ENCODE peak calls at places on chromosomes 4 and X, in eight cellular contexts. W, I, U, L, Q, B, K and E are unnamed samples.

GRCh38 chr4:126375462-126376054 is 1060.8 kb downstream of the FAT4 start:
- DNase-seq in W (no peak), I (no peak), U (no peak), L (no peak), Q (no peak), B (no peak), K (no peak), E (no peak)

GRCh38 chr4:2416564-2417195 is 1.8 kb downstream of the ZFYVE28 start:
- DNase-seq in W (no peak), I (peak; percentile 80), U (no peak), L (peak; percentile 85), Q (no peak), B (peak; percentile 76), K (no peak), E (peak; percentile 73)

GRCh38 chr4:16123356-16124084 is 39.7 kb upstream of the PROM1 start:
- DNase-seq in W (no peak), I (no peak), U (no peak), L (no peak), Q (no peak), B (peak; percentile 49), K (no peak), E (no peak)

GRCh38 chr4:43337707-43338106 is 445.2 kb downstream of the GRXCR1 start:
- DNase-seq in W (no peak), I (no peak), U (no peak), L (no peak), Q (peak; percentile 57), B (no peak), K (no peak), E (no peak)

GRCh38 chrX:149145845-149146285 is 359.2 kb downstream of the IDS start:
- DNase-seq in W (no peak), I (no peak), U (no peak), L (no peak), Q (no peak), B (no peak), K (no peak), E (no peak)

GRCh38 chrX:123803331-123803983 is 56.4 kb upstream of the XIAP start:
- DNase-seq in W (no peak), I (no peak), U (no peak), L (no peak), Q (peak; percentile 90), B (no peak), K (peak; percentile 62), E (no peak)

GRCh38 chr4:157315968-157316367 is 95.4 kb downstream of the GRIA2 start:
- DNase-seq in W (no peak), I (no peak), U (no peak), L (no peak), Q (peak; percentile 17), B (no peak), K (no peak), E (no peak)

GRCh38 chr4:45692131-45692530 is 431.7 kb downstream of the GABRG1 start:
- DNase-seq in W (no peak), I (no peak), U (no peak), L (no peak), Q (no peak), B (no peak), K (no peak), E (no peak)

GRCh38 chr4:78629991-78630541 is 78.5 kb downstream of the ANXA3 start:
- DNase-seq in W (no peak), I (no peak), U (no peak), L (no peak), Q (no peak), B (no peak), K (no peak), E (peak; percentile 41)

GRCh38 chr4:164926301-164926700 is 49.3 kb downstream of the APELA start:
- DNase-seq in W (no peak), I (no peak), U (no peak), L (no peak), Q (peak; percentile 85), B (no peak), K (no peak), E (no peak)

GRCh38 chrX:153537526-153538295 is 20.3 kb downstream of the ATP2B3 start:
- DNase-seq in W (no peak), I (no peak), U (no peak), L (no peak), Q (no peak), B (no peak), K (no peak), E (no peak)

GRCh38 chr4:128444544-128445302 is 157.1 kb upstream of the PGRMC2 start:
- DNase-seq in W (no peak), I (no peak), U (no peak), L (no peak), Q (peak; percentile 46), B (no peak), K (no peak), E (no peak)

GRCh38 chr4:173231916-173232315 is 63.3 kb downstream of the GALNT7 start:
- DNase-seq in W (no peak), I (no peak), U (no peak), L (no peak), Q (peak; percentile 40), B (no peak), K (no peak), E (no peak)

GRCh38 chrX:15644560-15644872 is 20.1 kb downstream of the CLTRN start:
- DNase-seq in W (no peak), I (no peak), U (no peak), L (no peak), Q (no peak), B (no peak), K (no peak), E (no peak)

GRCh38 chr4:1012031-1012739 is 759 bp downstream of the FGFRL1 start:
- DNase-seq in W (peak; percentile 35), I (no peak), U (no peak), L (peak; percentile 47), Q (peak; percentile 34), B (peak; percentile 77), K (peak; percentile 60), E (peak; percentile 72)

GRCh38 chrX:153416781-153417180 is 5.5 kb downstream of the ZFP92 start:
- DNase-seq in W (no peak), I (no peak), U (peak; percentile 51), L (no peak), Q (no peak), B (no peak), K (no peak), E (no peak)

GRCh38 chr4:182738283-182739047 is 178.7 kb downstream of the DCTD start:
- DNase-seq in W (no peak), I (no peak), U (no peak), L (no peak), Q (peak; percentile 9), B (no peak), K (no peak), E (no peak)

GRCh38 chrX:37454537-37455285 is 105.5 kb downstream of the PRRG1 start:
- DNase-seq in W (no peak), I (no peak), U (no peak), L (peak; percentile 25), Q (peak; percentile 89), B (no peak), K (no peak), E (no peak)

GRCh38 chr4:157607996-157608395 is 387.5 kb downstream of the GRIA2 start:
- DNase-seq in W (no peak), I (no peak), U (no peak), L (no peak), Q (no peak), B (no peak), K (no peak), E (no peak)

GRCh38 chrX:146396409-146396808 is 413.2 kb upstream of the CXorf51B start:
- DNase-seq in W (no peak), I (no peak), U (no peak), L (peak; percentile 13), Q (no peak), B (peak; percentile 15), K (no peak), E (no peak)

GRCh38 chrX:103783971-103784370 is 7.3 kb downstream of the PLP1 start:
- DNase-seq in W (no peak), I (no peak), U (no peak), L (no peak), Q (no peak), B (no peak), K (no peak), E (no peak)
- H3K4me3 ChIP-seq in W (no peak overlapping the region), I (no peak overlapping the region), U (no peak overlapping the region), L (no peak overlapping the region), Q (no peak overlapping the region), B (no peak overlapping the region), K (no peak overlapping the region), E (no peak overlapping the region)

GRCh38 chr4:7013171-7013570 is 30.0 kb upstream of the TADA2B start:
- DNase-seq in W (no peak), I (no peak), U (no peak), L (no peak), Q (no peak), B (no peak), K (no peak), E (no peak)
- H3K36me3 ChIP-seq in W (peaks cover 45% of the 10 kb centered on the region), I (no peaks in the 10 kb centered on the region), U (peaks cover under 1% of the 10 kb centered on the region), L (peaks cover 5% of the 10 kb centered on the region), Q (peaks cover 12% of the 10 kb centered on the region), B (no peaks in the 10 kb centered on the region), K (peaks cover 68% of the 10 kb centered on the region), E (peaks cover 13% of the 10 kb centered on the region)

DNA sequence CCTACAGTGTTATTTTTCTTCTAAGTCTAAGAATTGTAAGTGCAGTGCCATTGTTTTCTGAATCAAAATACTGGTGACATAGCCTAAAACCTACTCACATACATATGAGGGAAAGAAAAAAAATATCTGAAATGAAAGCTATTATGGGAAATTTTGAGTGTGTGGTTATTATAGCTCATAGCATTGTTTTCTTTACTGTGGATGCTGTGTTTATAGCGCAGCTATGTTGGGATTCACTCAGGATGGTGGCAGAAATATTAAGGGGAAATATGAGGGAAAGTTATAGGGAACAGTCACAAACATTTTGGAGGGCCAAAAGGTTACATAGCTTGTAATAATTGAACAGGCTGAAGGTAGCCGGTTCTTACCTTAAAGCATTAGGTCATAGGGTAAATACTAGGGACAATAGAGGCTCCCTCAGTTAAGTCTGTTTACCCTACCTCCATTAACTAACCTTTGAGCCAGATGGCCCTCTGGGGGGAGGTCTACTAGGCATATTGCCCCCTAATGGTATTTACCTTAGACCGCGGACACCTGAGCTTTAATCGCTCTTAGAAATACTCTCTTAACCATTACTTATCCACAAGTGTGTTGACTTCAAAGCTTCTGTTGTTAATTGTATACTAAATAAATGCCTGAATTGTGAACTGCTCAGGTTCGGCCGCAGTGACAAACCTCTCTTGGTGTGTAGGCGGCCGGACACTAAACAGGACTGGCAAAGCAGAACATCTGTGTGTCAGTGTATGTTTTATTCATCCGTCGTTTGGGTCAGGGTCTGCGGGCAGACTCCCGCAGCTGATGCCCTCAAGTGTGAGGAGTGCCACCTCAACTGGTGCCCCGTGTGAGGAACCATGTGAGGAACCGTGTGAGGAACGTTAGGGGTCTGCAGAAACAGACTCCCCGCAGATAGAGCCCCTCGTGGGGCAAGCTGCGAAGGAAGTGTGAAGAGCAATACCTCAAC is 21.3 kb upstream of the SULT1B1 start:
- DNase-seq in W (no peak), I (peak; percentile 28), U (no peak), L (no peak), Q (no peak), B (no peak), K (no peak), E (no peak)
- H3K4me3 ChIP-seq in W (no peak overlapping the region), I (no peak overlapping the region), U (no peak overlapping the region), L (no peak overlapping the region), Q (no peak overlapping the region), B (no peak overlapping the region), K (no peak overlapping the region), E (no peak overlapping the region)

DNA sequence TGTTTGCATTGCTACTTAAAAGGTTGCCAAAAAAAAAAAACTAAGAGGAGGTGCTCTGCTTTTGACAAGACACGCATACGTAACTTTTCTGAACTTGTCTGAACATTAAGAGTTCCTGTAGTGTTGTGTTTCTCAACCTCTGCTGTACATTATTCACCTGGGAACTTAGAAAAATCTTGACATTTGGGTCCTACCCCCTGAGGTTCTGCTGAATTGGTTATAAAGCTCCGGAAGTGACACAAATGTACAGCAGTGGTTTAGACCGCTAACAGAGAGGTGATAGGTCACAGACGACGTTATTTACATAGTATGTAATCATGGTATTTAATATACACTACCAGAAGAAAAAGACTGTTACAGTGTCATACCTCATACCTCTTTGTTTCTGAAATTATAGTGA is 61.1 kb downstream of the CPEB2 start:
- DNase-seq in W (no peak), I (no peak), U (no peak), L (no peak), Q (no peak), B (no peak), K (no peak), E (no peak)
- H3K36me3 ChIP-seq in W (peaks cover 5% of the 10 kb centered on the region), I (no peaks in the 10 kb centered on the region), U (peaks cover 5% of the 10 kb centered on the region), L (no peaks in the 10 kb centered on the region), Q (peaks cover 4% of the 10 kb centered on the region), B (peaks cover under 1% of the 10 kb centered on the region), K (peaks cover 36% of the 10 kb centered on the region), E (no peaks in the 10 kb centered on the region)